ENCODE peak calls at places on chromosomes 11 and 22, in four cellular contexts. One of them, this sample, is unnamed.

GRCh38 chr11:35614949-35615569 is 3.2 kb upstream of the FJX1 start:
- DNase-seq in SK-N-DZ: no peak
- DNase-seq in CD8-positive, alpha-beta memory T cell: no peak
- DNase-seq in NCI-H1105: no peak
- DNase-seq in this sample: no peak

GRCh38 chr11:90134420-90135003 is at the start of gene NAALAD2:
- DNase-seq in SK-N-DZ: peak; percentile 97
- DNase-seq in NCI-H1105: no peak
- DNase-seq in CD8-positive, alpha-beta memory T cell: no peak
- DNase-seq in this sample: peak; percentile 6

GRCh38 chr11:33773399-33774355 is 643 bp downstream of the FBXO3 start:
- DNase-seq in SK-N-DZ: no peak
- DNase-seq in NCI-H1105: peak; percentile 44
- DNase-seq in CD8-positive, alpha-beta memory T cell: peak; percentile 77
- DNase-seq in this sample: peak; percentile 6

GRCh38 chr11:19918302-19919049 is 205.8 kb downstream of the NAV2 start:
- DNase-seq in NCI-H1105: no peak
- DNase-seq in SK-N-DZ: no peak
- DNase-seq in CD8-positive, alpha-beta memory T cell: no peak
- DNase-seq in this sample: no peak

GRCh38 chr22:27654536-27655445 is 146.8 kb downstream of the MN1 start:
- DNase-seq in CD8-positive, alpha-beta memory T cell: no peak
- DNase-seq in NCI-H1105: no peak
- DNase-seq in SK-N-DZ: no peak
- DNase-seq in this sample: no peak

GRCh38 chr11:114914231-114915005 is 236.1 kb downstream of the NXPE2 start:
- DNase-seq in CD8-positive, alpha-beta memory T cell: no peak
- DNase-seq in SK-N-DZ: no peak
- DNase-seq in NCI-H1105: no peak
- DNase-seq in this sample: no peak

GRCh38 chr11:70242885-70243284 is 27.6 kb upstream of the PPFIA1 start:
- DNase-seq in CD8-positive, alpha-beta memory T cell: no peak
- DNase-seq in SK-N-DZ: no peak
- DNase-seq in NCI-H1105: no peak
- DNase-seq in this sample: no peak

GRCh38 chr11:36019722-36020121 is 75.9 kb downstream of the LDLRAD3 start:
- DNase-seq in NCI-H1105: no peak
- DNase-seq in CD8-positive, alpha-beta memory T cell: no peak
- DNase-seq in SK-N-DZ: peak; percentile 56
- DNase-seq in this sample: no peak

GRCh38 chr11:76229690-76230240 is 23.5 kb upstream of the WNT11 start:
- DNase-seq in CD8-positive, alpha-beta memory T cell: no peak
- DNase-seq in SK-N-DZ: no peak
- DNase-seq in NCI-H1105: no peak
- DNase-seq in this sample: no peak

GRCh38 chr11:34263462-34264186 is 94.2 kb downstream of the ABTB2 start:
- DNase-seq in SK-N-DZ: no peak
- DNase-seq in CD8-positive, alpha-beta memory T cell: no peak
- DNase-seq in NCI-H1105: peak; percentile 18
- DNase-seq in this sample: peak; percentile 97